ENCODE peak calls at places on chromosome 19, in six cellular contexts. One of them, this sample, is unnamed. For H3K4me1, the result is how much of the 10 kb centered on the place peaks cover.

GRCh38 chr19:55152017-55152416 is 3.0 kb upstream of the TNNT1 start:
- DNase-seq in pancreas: no peak
- DNase-seq in heart right ventricle: no peak
- DNase-seq in A549: no peak
- DNase-seq in adipocyte: no peak
- DNase-seq in heart left ventricle: no peak
- DNase-seq in this sample: no peak

GRCh38 chr19:49988433-49988832 is 27.5 kb upstream of the SIGLEC11 start:
- DNase-seq in A549: no peak
- DNase-seq in heart right ventricle: no peak
- DNase-seq in pancreas: no peak
- DNase-seq in adipocyte: no peak
- DNase-seq in heart left ventricle: no peak
- DNase-seq in this sample: no peak

GRCh38 chr19:31596751-31597150 is 247.5 kb upstream of the TSHZ3 start:
- DNase-seq in A549: no peak
- DNase-seq in pancreas: no peak
- DNase-seq in adipocyte: no peak
- DNase-seq in heart right ventricle: no peak
- DNase-seq in heart left ventricle: no peak
- DNase-seq in this sample: no peak

GRCh38 chr19:36340786-36341386 is 38.1 kb downstream of the ZFP14 start:
- DNase-seq in A549: no peak
- DNase-seq in heart right ventricle: no peak
- DNase-seq in pancreas: no peak
- DNase-seq in heart left ventricle: no peak
- DNase-seq in adipocyte: no peak
- DNase-seq in this sample: no peak

GRCh38 chr19:53813996-53814395 is 10.1 kb downstream of the NLRP12 start:
- DNase-seq in pancreas: no peak
- DNase-seq in heart right ventricle: no peak
- DNase-seq in adipocyte: no peak
- DNase-seq in heart left ventricle: no peak
- DNase-seq in A549: no peak
- DNase-seq in this sample: no peak

GRCh38 chr19:7265963-7266362 is 28.3 kb downstream of the INSR start:
- DNase-seq in heart left ventricle: no peak
- DNase-seq in A549: no peak
- DNase-seq in adipocyte: no peak
- DNase-seq in pancreas: peak
- DNase-seq in heart right ventricle: no peak
- DNase-seq in this sample: no peak

GRCh38 chr19:29321116-29321515 is 108.2 kb upstream of the UQCRFS1 start:
- DNase-seq in adipocyte: no peak
- DNase-seq in heart left ventricle: no peak
- DNase-seq in pancreas: no peak
- DNase-seq in A549: no peak
- DNase-seq in heart right ventricle: no peak
- DNase-seq in this sample: no peak

GRCh38 chr19:36707134-36707533 is 19.7 kb downstream of the ZNF567 start:
- DNase-seq in A549: no peak
- DNase-seq in heart right ventricle: no peak
- DNase-seq in adipocyte: no peak
- DNase-seq in heart left ventricle: no peak
- DNase-seq in pancreas: no peak
- DNase-seq in this sample: no peak

GRCh38 chr19:58021541-58022282 is 12.1 kb upstream of the ZSCAN1 start:
- DNase-seq in pancreas: peak
- DNase-seq in A549: peak
- DNase-seq in adipocyte: peak
- DNase-seq in heart right ventricle: peak
- DNase-seq in heart left ventricle: peak
- DNase-seq in this sample: no peak

GRCh38 chr19:45492627-45493470 is 4.0 kb downstream of the RTN2 start:
- DNase-seq in adipocyte: peak
- DNase-seq in pancreas: no peak
- DNase-seq in A549: no peak
- DNase-seq in heart left ventricle: peak
- DNase-seq in heart right ventricle: peak
- DNase-seq in this sample: peak

GRCh38 chr19:5751709-5752108 is 31.3 kb downstream of the CATSPERD start:
- DNase-seq in heart left ventricle: no peak
- DNase-seq in adipocyte: no peak
- DNase-seq in heart right ventricle: no peak
- DNase-seq in A549: no peak
- DNase-seq in pancreas: no peak
- DNase-seq in this sample: no peak

GRCh38 chr19:41882568-41883462 is at the start of gene ARHGEF1:
- DNase-seq in A549: peak
- DNase-seq in pancreas: peak
- DNase-seq in heart right ventricle: peak
- DNase-seq in heart left ventricle: peak
- DNase-seq in adipocyte: peak
- DNase-seq in this sample: peak

GRCh38 chr19:5128251-5128931 is 159.5 kb downstream of the KDM4B start:
- DNase-seq in heart right ventricle: peak
- DNase-seq in adipocyte: peak
- DNase-seq in A549: no peak
- DNase-seq in pancreas: peak
- DNase-seq in heart left ventricle: peak
- DNase-seq in this sample: peak

GRCh38 chr19:42519108-42519507 is 9.2 kb downstream of the CEACAM1 start:
- DNase-seq in adipocyte: no peak
- DNase-seq in heart right ventricle: no peak
- DNase-seq in pancreas: no peak
- DNase-seq in heart left ventricle: no peak
- DNase-seq in A549: no peak
- DNase-seq in this sample: no peak

GRCh38 chr19:17748884-17749638 is 2.2 kb upstream of the FCHO1 start:
- DNase-seq in A549: no peak
- DNase-seq in pancreas: no peak
- DNase-seq in adipocyte: no peak
- DNase-seq in heart right ventricle: no peak
- DNase-seq in heart left ventricle: no peak
- DNase-seq in this sample: no peak
- H3K4me1 ChIP-seq in A549: under half
- H3K4me1 ChIP-seq in pancreas: under half
- H3K4me1 ChIP-seq in adipocyte: under half
- H3K4me1 ChIP-seq in heart right ventricle: under half
- H3K4me1 ChIP-seq in heart left ventricle: under half
- H3K4me1 ChIP-seq in this sample: under half

GRCh38 chr19:13034636-13035035 is 39.4 kb downstream of the NFIX start:
- DNase-seq in heart left ventricle: no peak
- DNase-seq in A549: no peak
- DNase-seq in pancreas: no peak
- DNase-seq in heart right ventricle: no peak
- DNase-seq in adipocyte: no peak
- DNase-seq in this sample: no peak

GRCh38 chr19:13031917-13032623 is 36.8 kb downstream of the NFIX start:
- DNase-seq in heart left ventricle: no peak
- DNase-seq in A549: no peak
- DNase-seq in heart right ventricle: no peak
- DNase-seq in pancreas: no peak
- DNase-seq in adipocyte: peak
- DNase-seq in this sample: no peak

GRCh38 chr19:13033819-13034611 is 38.7 kb downstream of the NFIX start:
- DNase-seq in adipocyte: peak
- DNase-seq in heart left ventricle: peak
- DNase-seq in pancreas: peak
- DNase-seq in A549: peak
- DNase-seq in heart right ventricle: peak
- DNase-seq in this sample: peak

GRCh38 chr19:13033244-13033643 is 38.0 kb downstream of the NFIX start:
- DNase-seq in adipocyte: peak
- DNase-seq in heart left ventricle: no peak
- DNase-seq in pancreas: no peak
- DNase-seq in heart right ventricle: no peak
- DNase-seq in A549: no peak
- DNase-seq in this sample: no peak

GRCh38 chr19:13032837-13033236 is 37.6 kb downstream of the NFIX start:
- DNase-seq in heart left ventricle: no peak
- DNase-seq in adipocyte: no peak
- DNase-seq in heart right ventricle: no peak
- DNase-seq in A549: no peak
- DNase-seq in pancreas: no peak
- DNase-seq in this sample: no peak
- H3K4me1 ChIP-seq in heart left ventricle: half or more
- H3K4me1 ChIP-seq in adipocyte: half or more
- H3K4me1 ChIP-seq in heart right ventricle: half or more
- H3K4me1 ChIP-seq in A549: under half
- H3K4me1 ChIP-seq in pancreas: under half
- H3K4me1 ChIP-seq in this sample: half or more

GRCh38 chr19:40799558-40800338 is 757 bp downstream of the EGLN2 start:
- DNase-seq in pancreas: peak
- DNase-seq in adipocyte: peak
- DNase-seq in heart left ventricle: peak
- DNase-seq in heart right ventricle: peak
- DNase-seq in A549: no peak
- DNase-seq in this sample: peak
- H3K4me1 ChIP-seq in pancreas: under half
- H3K4me1 ChIP-seq in adipocyte: under half
- H3K4me1 ChIP-seq in heart left ventricle: half or more
- H3K4me1 ChIP-seq in heart right ventricle: half or more
- H3K4me1 ChIP-seq in A549: half or more
- H3K4me1 ChIP-seq in this sample: half or more

GRCh38 chr19:3370728-3371591 is 4.6 kb downstream of the NFIC start:
- DNase-seq in heart left ventricle: no peak
- DNase-seq in A549: no peak
- DNase-seq in heart right ventricle: no peak
- DNase-seq in adipocyte: no peak
- DNase-seq in pancreas: no peak
- DNase-seq in this sample: no peak
- H3K4me1 ChIP-seq in heart left ventricle: half or more
- H3K4me1 ChIP-seq in A549: under half
- H3K4me1 ChIP-seq in heart right ventricle: half or more
- H3K4me1 ChIP-seq in adipocyte: half or more
- H3K4me1 ChIP-seq in pancreas: under half
- H3K4me1 ChIP-seq in this sample: half or more

GRCh38 chr19:38839816-38840582 is 8.4 kb upstream of the ECH1 start:
- DNase-seq in heart left ventricle: no peak
- DNase-seq in heart right ventricle: no peak
- DNase-seq in pancreas: no peak
- DNase-seq in A549: no peak
- DNase-seq in adipocyte: no peak
- DNase-seq in this sample: no peak
- H3K4me1 ChIP-seq in heart left ventricle: under half
- H3K4me1 ChIP-seq in heart right ventricle: under half
- H3K4me1 ChIP-seq in pancreas: under half
- H3K4me1 ChIP-seq in A549: half or more
- H3K4me1 ChIP-seq in adipocyte: under half
- H3K4me1 ChIP-seq in this sample: half or more

GRCh38 chr19:17351815-17352435 is 14.6 kb downstream of the GTPBP3 start:
- DNase-seq in heart left ventricle: no peak
- DNase-seq in heart right ventricle: no peak
- DNase-seq in adipocyte: no peak
- DNase-seq in A549: no peak
- DNase-seq in pancreas: no peak
- DNase-seq in this sample: no peak

GRCh38 chr19:17347361-17347760 is 10.0 kb downstream of the GTPBP3 start:
- DNase-seq in A549: no peak
- DNase-seq in pancreas: no peak
- DNase-seq in heart right ventricle: no peak
- DNase-seq in adipocyte: no peak
- DNase-seq in heart left ventricle: peak
- DNase-seq in this sample: no peak

GRCh38 chr19:17348700-17349099 is 11.3 kb downstream of the GTPBP3 start:
- DNase-seq in heart right ventricle: peak
- DNase-seq in A549: peak
- DNase-seq in pancreas: no peak
- DNase-seq in heart left ventricle: peak
- DNase-seq in adipocyte: peak
- DNase-seq in this sample: peak

GRCh38 chr19:17346109-17346671 is 8.8 kb downstream of the GTPBP3 start:
- DNase-seq in pancreas: no peak
- DNase-seq in adipocyte: peak
- DNase-seq in heart left ventricle: peak
- DNase-seq in heart right ventricle: peak
- DNase-seq in A549: peak
- DNase-seq in this sample: peak

DNA sequence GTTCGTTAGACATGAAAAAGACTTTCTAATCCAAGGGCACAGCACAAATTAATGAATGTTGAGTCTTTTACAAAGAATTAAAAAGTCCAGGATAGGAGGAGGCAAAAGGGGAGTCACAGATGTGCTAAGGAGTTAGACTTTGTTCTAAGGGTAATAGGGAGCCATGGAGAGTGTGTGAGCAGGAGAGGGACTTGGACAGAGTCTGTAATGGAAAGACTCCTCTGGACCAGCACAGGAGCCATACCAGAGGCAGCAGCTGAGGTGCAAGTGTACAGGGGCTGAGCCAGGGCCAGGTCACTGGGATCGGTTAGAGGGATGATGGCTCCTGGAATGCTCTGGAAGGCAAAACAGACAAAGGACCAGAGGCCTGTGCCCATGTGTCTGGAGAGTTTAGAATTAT is 10.5 kb downstream of the GTPBP3 start:
- DNase-seq in A549: no peak
- DNase-seq in heart right ventricle: no peak
- DNase-seq in pancreas: no peak
- DNase-seq in heart left ventricle: no peak
- DNase-seq in adipocyte: no peak
- DNase-seq in this sample: no peak
- H3K4me1 ChIP-seq in A549: under half
- H3K4me1 ChIP-seq in heart right ventricle: under half
- H3K4me1 ChIP-seq in pancreas: under half
- H3K4me1 ChIP-seq in heart left ventricle: half or more
- H3K4me1 ChIP-seq in adipocyte: under half
- H3K4me1 ChIP-seq in this sample: half or more

DNA sequence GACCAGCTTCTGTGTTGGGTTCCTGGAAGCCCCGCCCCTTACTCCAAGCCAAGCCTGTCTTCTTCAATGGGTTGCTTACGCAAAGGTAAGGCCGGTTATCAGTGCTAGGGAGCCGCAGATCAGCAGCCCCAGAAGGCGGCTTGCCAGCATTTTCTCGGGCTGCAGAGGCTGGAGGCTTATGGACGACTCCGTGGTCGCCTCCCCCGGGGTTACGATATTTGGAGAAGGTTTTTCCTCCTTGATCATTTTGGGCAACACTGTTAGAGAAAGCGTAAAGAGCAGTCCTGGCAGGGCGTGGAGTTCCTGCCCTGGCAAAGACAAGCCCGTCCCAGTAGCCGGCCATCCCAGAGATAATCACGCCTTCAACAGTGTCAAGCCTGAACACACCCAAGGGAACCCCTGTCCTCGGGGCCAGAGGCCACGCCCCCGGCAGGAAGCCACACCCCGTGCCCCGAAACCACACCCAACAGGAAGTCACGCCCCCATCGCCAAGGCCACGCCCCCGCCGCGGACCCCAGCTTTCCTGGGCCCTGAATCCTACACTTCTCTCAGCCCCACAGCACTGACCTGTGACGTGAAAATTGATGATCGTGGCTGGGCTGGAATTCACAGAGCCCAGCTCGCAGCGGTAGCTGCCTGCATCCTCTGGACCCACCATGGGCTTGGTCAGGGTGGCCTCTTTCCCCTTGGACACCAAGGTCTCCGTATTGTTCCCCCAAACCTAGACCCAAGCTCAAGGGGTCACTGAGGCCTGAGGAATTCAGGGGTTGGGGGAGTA is 1.0 kb upstream of the RASIP1 start:
- DNase-seq in heart left ventricle: peak
- DNase-seq in A549: peak
- DNase-seq in pancreas: peak
- DNase-seq in adipocyte: peak
- DNase-seq in heart right ventricle: peak
- DNase-seq in this sample: peak
- H3K4me1 ChIP-seq in heart left ventricle: under half
- H3K4me1 ChIP-seq in A549: under half
- H3K4me1 ChIP-seq in pancreas: under half
- H3K4me1 ChIP-seq in adipocyte: under half
- H3K4me1 ChIP-seq in heart right ventricle: under half
- H3K4me1 ChIP-seq in this sample: under half

This sample was measured in left ventricle myocardium inferior.